ENCODE peak calls at places on chromosomes 6 and 20, in seven cellular contexts. T is SK-N-SH, U is T47D, C is H1, X is HCT116, D is HepG2, V is K562. B is an unnamed sample.

GRCh38 chr6:124099520-124099919 is 295.9 kb downstream of the NKAIN2 start:
- DNase-seq in T (no peak), U (no peak), C (no peak), X (no peak), D (no peak), V (no peak), B (no peak)

GRCh38 chr6:26640806-26641205 is 18.7 kb downstream of the ZNF322 start:
- DNase-seq in T (no peak), U (no peak), C (no peak), X (no peak), D (no peak), V (no peak), B (no peak)

GRCh38 chr20:3847419-3847940 is 846 bp downstream of the MAVS start:
- DNase-seq in T (no peak), U (no peak), C (no peak), X (no peak), D (no peak), V (no peak), B (no peak)

GRCh38 chr6:19287928-19288327 is 549.2 kb upstream of the ID4 start:
- DNase-seq in T (no peak), U (no peak), C (no peak), X (no peak), D (no peak), V (no peak), B (no peak)

GRCh38 chr6:158040051-158040803 is 58.6 kb downstream of the SYNJ2 start:
- DNase-seq in T (peak), U (no peak), C (no peak), X (peak), D (peak), V (peak), B (peak)

GRCh38 chr6:44401138-44401537 is 13.6 kb downstream of the CDC5L start:
- DNase-seq in T (no peak), U (no peak), C (no peak), X (no peak), D (no peak), V (no peak), B (no peak)

GRCh38 chr20:64113796-64114355 is 6.5 kb upstream of the NPBWR2 start:
- DNase-seq in T (peak), U (no peak), C (no peak), X (no peak), D (no peak), V (no peak), B (no peak)

GRCh38 chr20:50680106-50680960 is 11.0 kb downstream of the RIPOR3 start:
- DNase-seq in T (no peak), U (no peak), C (no peak), X (no peak), D (peak), V (no peak), B (no peak)

GRCh38 chr6:49264909-49265308 is 198.1 kb downstream of the MMUT start:
- DNase-seq in T (no peak), U (no peak), C (no peak), X (no peak), D (no peak), V (no peak), B (no peak)

GRCh38 chr6:167791036-167791779 is 35.5 kb upstream of the AFDN start:
- DNase-seq in T (no peak), U (peak), C (peak), X (no peak), D (peak), V (no peak), B (no peak)

GRCh38 chr20:39627765-39628164 is 665.6 kb downstream of the DHX35 start:
- DNase-seq in T (no peak), U (no peak), C (no peak), X (no peak), D (no peak), V (no peak), B (no peak)

GRCh38 chr6:163825033-163825432 is 410.5 kb downstream of the QKI start:
- DNase-seq in T (no peak), U (no peak), C (no peak), X (no peak), D (no peak), V (no peak), B (no peak)

GRCh38 chr6:12595161-12595792 is 121.3 kb upstream of the PHACTR1 start:
- DNase-seq in T (no peak), U (no peak), C (no peak), X (no peak), D (no peak), V (no peak), B (no peak)

GRCh38 chr6:137846772-137847313 is 20.2 kb upstream of the TNFAIP3 start:
- DNase-seq in T (no peak), U (no peak), C (no peak), X (no peak), D (no peak), V (no peak), B (no peak)

GRCh38 chr20:11861479-11861878 is 56.2 kb upstream of the BTBD3 start:
- DNase-seq in T (no peak), U (no peak), C (no peak), X (no peak), D (no peak), V (no peak), B (no peak)

GRCh38 chr6:15183979-15184378 is 61.9 kb upstream of the JARID2 start:
- DNase-seq in T (no peak), U (no peak), C (no peak), X (no peak), D (no peak), V (no peak), B (no peak)

GRCh38 chr20:3669710-3670367 is 6.6 kb upstream of the GFRA4 start:
- DNase-seq in T (peak), U (no peak), C (no peak), X (no peak), D (no peak), V (no peak), B (no peak)

GRCh38 chr6:165674155-165675029 is 11.4 kb upstream of the PDE10A start:
- DNase-seq in T (no peak), U (no peak), C (no peak), X (no peak), D (no peak), V (no peak), B (no peak)

GRCh38 chr6:157401734-157402338 is 20.8 kb downstream of the ZDHHC14 start:
- DNase-seq in T (no peak), U (no peak), C (no peak), X (no peak), D (no peak), V (no peak), B (no peak)

GRCh38 chr6:169852504-169853195 is 101.2 kb downstream of the ERMARD start:
- DNase-seq in T (peak), U (no peak), C (peak), X (no peak), D (no peak), V (no peak), B (no peak)
- TF ChIP-seq JUND in T (no peak), U (no peak), C (no peak), X (no peak), D (no peak), V (no peak), B (no peak)

DNA sequence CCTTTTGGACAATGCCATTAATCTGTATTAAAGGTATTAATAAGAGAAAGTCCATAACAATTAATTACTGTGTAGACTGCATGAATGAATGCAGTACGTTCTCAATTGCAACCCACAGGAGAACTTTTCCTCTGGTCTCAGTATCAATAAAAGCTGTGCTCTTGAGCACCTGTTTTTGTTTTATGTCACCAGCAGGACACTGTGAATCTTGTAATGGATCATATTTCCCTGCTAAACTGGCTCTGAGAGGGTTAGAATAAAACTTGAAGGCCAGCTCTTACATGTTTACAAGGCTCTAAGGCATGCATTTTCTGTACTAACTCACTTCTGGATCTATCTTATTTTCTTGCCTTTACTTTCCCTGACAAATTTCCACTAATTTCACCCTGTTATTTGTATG is 214.3 kb upstream of the PLN start:
- DNase-seq in T (no peak), U (no peak), C (no peak), X (no peak), D (no peak), V (no peak), B (no peak)
- TF ChIP-seq JUND in T (no peak), U (no peak), C (no peak), X (no peak), D (no peak), V (no peak), B (no peak)

DNA sequence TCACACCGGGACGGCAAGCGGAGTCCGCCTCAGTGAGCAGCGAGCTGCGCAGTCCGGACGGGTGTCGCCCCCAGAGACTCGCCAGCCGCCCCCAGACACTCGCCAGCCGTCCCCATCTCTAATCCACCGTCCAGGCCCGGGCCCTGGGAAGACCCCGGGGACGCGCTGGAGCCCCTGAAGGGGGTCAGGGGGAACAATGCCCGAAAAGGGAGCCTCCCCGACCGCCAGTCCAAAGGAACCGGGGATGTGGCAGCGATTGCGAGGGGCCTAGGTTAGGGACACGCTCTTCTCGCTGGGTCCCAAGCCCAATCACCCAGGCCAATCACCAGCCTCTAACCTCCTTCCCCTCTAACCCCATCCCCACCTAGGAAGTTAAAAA is 33.1 kb downstream of the TFAP2A start:
- DNase-seq in T (no peak), U (no peak), C (no peak), X (no peak), D (no peak), V (no peak), B (no peak)
- TF ChIP-seq JUND in T (no peak), U (no peak), C (no peak), X (no peak), D (no peak), V (no peak), B (no peak)

GRCh38 chr6:161584929-161585328 is 311.1 kb upstream of the AGPAT4 start:
- DNase-seq in T (no peak), U (no peak), C (no peak), X (no peak), D (no peak), V (no peak), B (no peak)
- TF ChIP-seq JUND in T (no peak), U (no peak), C (no peak), X (no peak), D (no peak), V (no peak), B (no peak)

B was measured in GM12878.